ENCODE peak calls at places on chromosomes 7 and 10, in nine cellular contexts. One of them, this sample, is unnamed.

GRCh38 chr7:91165846-91166230 is 98.4 kb upstream of the FZD1 start:
- DNase-seq in Panc1: no peak
- DNase-seq in foreskin fibroblast: peak
- DNase-seq in breast epithelium: no peak
- DNase-seq in gastrocnemius medialis: no peak
- DNase-seq in fibroblast of pulmonary artery: no peak
- DNase-seq in astrocyte of the spinal cord: no peak
- DNase-seq in PC-3: no peak
- DNase-seq in HCT116: no peak
- DNase-seq in this sample: peak

GRCh38 chr7:94620703-94621118 is 35.2 kb downstream of the SGCE start:
- DNase-seq in fibroblast of pulmonary artery: peak
- DNase-seq in HCT116: peak
- DNase-seq in gastrocnemius medialis: peak
- DNase-seq in astrocyte of the spinal cord: peak
- DNase-seq in breast epithelium: no peak
- DNase-seq in Panc1: peak
- DNase-seq in PC-3: peak
- DNase-seq in foreskin fibroblast: peak
- DNase-seq in this sample: peak

GRCh38 chr7:55065511-55066229 is 46.9 kb downstream of the EGFR start:
- DNase-seq in PC-3: peak
- DNase-seq in astrocyte of the spinal cord: peak
- DNase-seq in HCT116: peak
- DNase-seq in gastrocnemius medialis: no peak
- DNase-seq in breast epithelium: no peak
- DNase-seq in foreskin fibroblast: peak
- DNase-seq in fibroblast of pulmonary artery: peak
- DNase-seq in Panc1: peak
- DNase-seq in this sample: peak

GRCh38 chr10:71090801-71091200 is 121.6 kb upstream of the UNC5B start:
- DNase-seq in foreskin fibroblast: no peak
- DNase-seq in PC-3: no peak
- DNase-seq in gastrocnemius medialis: no peak
- DNase-seq in Panc1: no peak
- DNase-seq in breast epithelium: no peak
- DNase-seq in HCT116: no peak
- DNase-seq in fibroblast of pulmonary artery: no peak
- DNase-seq in astrocyte of the spinal cord: no peak
- DNase-seq in this sample: no peak

GRCh38 chr10:35074266-35074665 is 15.9 kb downstream of the CUL2 start:
- DNase-seq in gastrocnemius medialis: no peak
- DNase-seq in HCT116: no peak
- DNase-seq in breast epithelium: no peak
- DNase-seq in foreskin fibroblast: peak
- DNase-seq in astrocyte of the spinal cord: peak
- DNase-seq in fibroblast of pulmonary artery: peak
- DNase-seq in Panc1: no peak
- DNase-seq in PC-3: no peak
- DNase-seq in this sample: peak

GRCh38 chr7:78141533-78142281 is 343.1 kb downstream of the PHTF2 start:
- DNase-seq in breast epithelium: no peak
- DNase-seq in foreskin fibroblast: peak
- DNase-seq in HCT116: no peak
- DNase-seq in gastrocnemius medialis: no peak
- DNase-seq in fibroblast of pulmonary artery: peak
- DNase-seq in PC-3: no peak
- DNase-seq in Panc1: no peak
- DNase-seq in astrocyte of the spinal cord: peak
- DNase-seq in this sample: peak

GRCh38 chr10:102935939-102936605 is 18.0 kb downstream of the CNNM2 start:
- DNase-seq in breast epithelium: no peak
- DNase-seq in gastrocnemius medialis: no peak
- DNase-seq in foreskin fibroblast: no peak
- DNase-seq in Panc1: no peak
- DNase-seq in PC-3: no peak
- DNase-seq in fibroblast of pulmonary artery: no peak
- DNase-seq in astrocyte of the spinal cord: no peak
- DNase-seq in HCT116: no peak
- DNase-seq in this sample: no peak

GRCh38 chr7:5704534-5704922 is 76.9 kb downstream of the RNF216 start:
- DNase-seq in fibroblast of pulmonary artery: peak
- DNase-seq in breast epithelium: peak
- DNase-seq in foreskin fibroblast: peak
- DNase-seq in HCT116: peak
- DNase-seq in Panc1: peak
- DNase-seq in gastrocnemius medialis: peak
- DNase-seq in PC-3: peak
- DNase-seq in astrocyte of the spinal cord: peak
- DNase-seq in this sample: peak

GRCh38 chr7:116499168-116500070 is at the start of gene CAV2:
- DNase-seq in astrocyte of the spinal cord: peak
- DNase-seq in breast epithelium: peak
- DNase-seq in gastrocnemius medialis: peak
- DNase-seq in fibroblast of pulmonary artery: peak
- DNase-seq in HCT116: peak
- DNase-seq in Panc1: no peak
- DNase-seq in PC-3: peak
- DNase-seq in foreskin fibroblast: peak
- DNase-seq in this sample: peak

GRCh38 chr10:122375761-122376160 is 1.3 kb downstream of the PLEKHA1 start:
- DNase-seq in PC-3: no peak
- DNase-seq in astrocyte of the spinal cord: no peak
- DNase-seq in gastrocnemius medialis: no peak
- DNase-seq in foreskin fibroblast: no peak
- DNase-seq in HCT116: no peak
- DNase-seq in Panc1: no peak
- DNase-seq in breast epithelium: no peak
- DNase-seq in fibroblast of pulmonary artery: no peak
- DNase-seq in this sample: no peak

GRCh38 chr10:122373713-122374112 is 795 bp upstream of the PLEKHA1 start:
- DNase-seq in gastrocnemius medialis: no peak
- DNase-seq in astrocyte of the spinal cord: peak
- DNase-seq in breast epithelium: no peak
- DNase-seq in foreskin fibroblast: peak
- DNase-seq in fibroblast of pulmonary artery: peak
- DNase-seq in Panc1: no peak
- DNase-seq in PC-3: peak
- DNase-seq in HCT116: no peak
- DNase-seq in this sample: peak

GRCh38 chr10:122374246-122374858 is at the start of gene PLEKHA1:
- DNase-seq in PC-3: peak
- DNase-seq in fibroblast of pulmonary artery: peak
- DNase-seq in astrocyte of the spinal cord: peak
- DNase-seq in HCT116: peak
- DNase-seq in breast epithelium: peak
- DNase-seq in Panc1: peak
- DNase-seq in foreskin fibroblast: peak
- DNase-seq in gastrocnemius medialis: peak
- DNase-seq in this sample: peak

GRCh38 chr10:122374859-122375721 is 582 bp downstream of the PLEKHA1 start:
- DNase-seq in gastrocnemius medialis: no peak
- DNase-seq in foreskin fibroblast: peak
- DNase-seq in breast epithelium: peak
- DNase-seq in astrocyte of the spinal cord: peak
- DNase-seq in fibroblast of pulmonary artery: peak
- DNase-seq in Panc1: no peak
- DNase-seq in HCT116: peak
- DNase-seq in PC-3: peak
- DNase-seq in this sample: peak

DNA sequence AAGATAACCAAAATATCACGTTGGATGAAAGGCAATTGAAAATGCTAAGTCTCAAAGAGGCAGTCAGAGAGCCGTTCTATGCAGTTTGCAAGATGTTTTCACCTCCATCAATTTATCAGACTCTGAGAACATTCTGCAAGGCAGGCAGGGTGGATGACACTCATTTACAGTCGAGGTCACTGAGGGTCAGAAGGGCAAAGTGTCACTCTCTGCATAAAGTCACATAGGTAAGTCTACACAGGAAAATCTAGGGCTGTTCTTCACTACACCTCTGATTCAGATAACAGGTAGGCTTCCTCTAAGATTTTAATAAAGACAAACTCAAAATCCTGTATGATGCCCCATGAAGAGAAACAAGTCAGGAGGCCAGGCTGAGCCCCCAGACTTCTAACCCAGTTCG is 1.4 kb upstream of the PLEKHA1 start:
- DNase-seq in HCT116: no peak
- DNase-seq in foreskin fibroblast: no peak
- DNase-seq in astrocyte of the spinal cord: no peak
- DNase-seq in gastrocnemius medialis: no peak
- DNase-seq in Panc1: no peak
- DNase-seq in PC-3: no peak
- DNase-seq in fibroblast of pulmonary artery: no peak
- DNase-seq in breast epithelium: no peak
- DNase-seq in this sample: no peak
- H3K4me3 ChIP-seq in HCT116: no peak
- H3K4me3 ChIP-seq in foreskin fibroblast: no peak
- H3K4me3 ChIP-seq in astrocyte of the spinal cord: no peak
- H3K4me3 ChIP-seq in gastrocnemius medialis: no peak
- H3K4me3 ChIP-seq in Panc1: no peak
- H3K4me3 ChIP-seq in PC-3: peak
- H3K4me3 ChIP-seq in fibroblast of pulmonary artery: no peak
- H3K4me3 ChIP-seq in breast epithelium: no peak
- H3K4me3 ChIP-seq in this sample: no peak

GRCh38 chr10:132536964-132537712 is 449 bp upstream of the INPP5A start:
- DNase-seq in breast epithelium: peak
- DNase-seq in PC-3: peak
- DNase-seq in foreskin fibroblast: peak
- DNase-seq in astrocyte of the spinal cord: peak
- DNase-seq in fibroblast of pulmonary artery: peak
- DNase-seq in gastrocnemius medialis: peak
- DNase-seq in Panc1: peak
- DNase-seq in HCT116: peak
- DNase-seq in this sample: peak
- TF ChIP-seq CTCF in breast epithelium: no peak
- TF ChIP-seq CTCF in PC-3: no peak
- TF ChIP-seq CTCF in foreskin fibroblast: no peak
- TF ChIP-seq CTCF in astrocyte of the spinal cord: peak
- TF ChIP-seq CTCF in fibroblast of pulmonary artery: no peak
- TF ChIP-seq CTCF in gastrocnemius medialis: peak
- TF ChIP-seq CTCF in Panc1: peak
- TF ChIP-seq CTCF in HCT116: no peak
- TF ChIP-seq CTCF in this sample: no peak

GRCh38 chr10:85542936-85543730 is 823.5 kb downstream of the GRID1 start:
- DNase-seq in HCT116: no peak
- DNase-seq in astrocyte of the spinal cord: no peak
- DNase-seq in Panc1: no peak
- DNase-seq in fibroblast of pulmonary artery: no peak
- DNase-seq in foreskin fibroblast: no peak
- DNase-seq in breast epithelium: no peak
- DNase-seq in gastrocnemius medialis: no peak
- DNase-seq in PC-3: no peak
- DNase-seq in this sample: no peak

GRCh38 chr10:85544956-85545355 is 821.6 kb downstream of the GRID1 start:
- DNase-seq in foreskin fibroblast: no peak
- DNase-seq in gastrocnemius medialis: no peak
- DNase-seq in breast epithelium: no peak
- DNase-seq in astrocyte of the spinal cord: no peak
- DNase-seq in Panc1: no peak
- DNase-seq in HCT116: no peak
- DNase-seq in PC-3: no peak
- DNase-seq in fibroblast of pulmonary artery: no peak
- DNase-seq in this sample: no peak

GRCh38 chr10:85548038-85548437 is 818.6 kb downstream of the GRID1 start:
- DNase-seq in PC-3: peak
- DNase-seq in HCT116: peak
- DNase-seq in fibroblast of pulmonary artery: peak
- DNase-seq in astrocyte of the spinal cord: peak
- DNase-seq in Panc1: peak
- DNase-seq in gastrocnemius medialis: no peak
- DNase-seq in breast epithelium: no peak
- DNase-seq in foreskin fibroblast: no peak
- DNase-seq in this sample: peak

GRCh38 chr10:85545874-85546273 is 820.7 kb downstream of the GRID1 start:
- DNase-seq in gastrocnemius medialis: no peak
- DNase-seq in HCT116: no peak
- DNase-seq in fibroblast of pulmonary artery: no peak
- DNase-seq in astrocyte of the spinal cord: no peak
- DNase-seq in foreskin fibroblast: no peak
- DNase-seq in breast epithelium: no peak
- DNase-seq in PC-3: no peak
- DNase-seq in Panc1: no peak
- DNase-seq in this sample: no peak

GRCh38 chr10:85547460-85548023 is 819.1 kb downstream of the GRID1 start:
- DNase-seq in Panc1: no peak
- DNase-seq in gastrocnemius medialis: no peak
- DNase-seq in astrocyte of the spinal cord: no peak
- DNase-seq in PC-3: no peak
- DNase-seq in breast epithelium: no peak
- DNase-seq in HCT116: no peak
- DNase-seq in foreskin fibroblast: no peak
- DNase-seq in fibroblast of pulmonary artery: no peak
- DNase-seq in this sample: no peak
- H3K4me3 ChIP-seq in Panc1: no peak
- H3K4me3 ChIP-seq in gastrocnemius medialis: no peak
- H3K4me3 ChIP-seq in astrocyte of the spinal cord: no peak
- H3K4me3 ChIP-seq in PC-3: no peak
- H3K4me3 ChIP-seq in breast epithelium: no peak
- H3K4me3 ChIP-seq in HCT116: no peak
- H3K4me3 ChIP-seq in foreskin fibroblast: no peak
- H3K4me3 ChIP-seq in fibroblast of pulmonary artery: no peak
- H3K4me3 ChIP-seq in this sample: no peak

GRCh38 chr7:127154101-127154500 is 98.6 kb downstream of the GRM8 start:
- DNase-seq in Panc1: no peak
- DNase-seq in breast epithelium: no peak
- DNase-seq in PC-3: no peak
- DNase-seq in foreskin fibroblast: no peak
- DNase-seq in astrocyte of the spinal cord: no peak
- DNase-seq in HCT116: no peak
- DNase-seq in gastrocnemius medialis: no peak
- DNase-seq in fibroblast of pulmonary artery: no peak
- DNase-seq in this sample: no peak

GRCh38 chr7:127154958-127155357 is 97.8 kb downstream of the GRM8 start:
- DNase-seq in Panc1: no peak
- DNase-seq in astrocyte of the spinal cord: no peak
- DNase-seq in fibroblast of pulmonary artery: no peak
- DNase-seq in foreskin fibroblast: no peak
- DNase-seq in breast epithelium: no peak
- DNase-seq in PC-3: no peak
- DNase-seq in gastrocnemius medialis: no peak
- DNase-seq in HCT116: no peak
- DNase-seq in this sample: no peak

GRCh38 chr7:127153315-127153714 is 99.4 kb downstream of the GRM8 start:
- DNase-seq in breast epithelium: no peak
- DNase-seq in astrocyte of the spinal cord: no peak
- DNase-seq in gastrocnemius medialis: no peak
- DNase-seq in HCT116: no peak
- DNase-seq in fibroblast of pulmonary artery: no peak
- DNase-seq in foreskin fibroblast: no peak
- DNase-seq in PC-3: no peak
- DNase-seq in Panc1: no peak
- DNase-seq in this sample: no peak

DNA sequence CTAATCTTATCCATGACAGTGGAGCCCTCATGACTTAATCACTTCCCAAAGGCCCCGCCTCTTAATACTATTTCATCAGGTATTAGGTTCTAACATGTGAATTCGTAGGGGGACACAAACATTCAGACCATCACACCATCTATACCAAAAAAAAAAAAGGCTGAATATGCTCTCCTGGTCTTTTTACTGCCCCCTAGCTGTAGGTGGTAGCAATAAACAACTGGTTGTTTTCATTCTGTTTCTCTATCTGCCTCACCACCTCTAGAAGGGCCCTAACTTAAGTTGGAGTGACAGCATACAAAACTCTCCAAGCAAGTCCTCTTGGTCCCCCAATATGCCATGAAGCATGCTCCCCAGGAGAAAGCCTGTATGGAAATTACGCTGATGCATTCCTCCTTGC is 94.1 kb downstream of the GRM8 start:
- DNase-seq in breast epithelium: no peak
- DNase-seq in fibroblast of pulmonary artery: no peak
- DNase-seq in foreskin fibroblast: no peak
- DNase-seq in HCT116: no peak
- DNase-seq in gastrocnemius medialis: no peak
- DNase-seq in Panc1: peak
- DNase-seq in astrocyte of the spinal cord: no peak
- DNase-seq in PC-3: no peak
- DNase-seq in this sample: no peak
- TF ChIP-seq CTCF in breast epithelium: no peak
- TF ChIP-seq CTCF in fibroblast of pulmonary artery: no peak
- TF ChIP-seq CTCF in foreskin fibroblast: no peak
- TF ChIP-seq CTCF in HCT116: peak
- TF ChIP-seq CTCF in gastrocnemius medialis: no peak
- TF ChIP-seq CTCF in Panc1: peak
- TF ChIP-seq CTCF in astrocyte of the spinal cord: no peak
- TF ChIP-seq CTCF in PC-3: peak
- TF ChIP-seq CTCF in this sample: no peak

This sample was measured in choroid plexus epithelial cell.